ENCODE peak calls at places on chromosomes 6 and 20, in five cellular contexts. One of them, this sample, is unnamed.
A peak's percentile ranks its signal among the peaks of the same experiment; 100 is the strongest.

GRCh38 chr6:83199865-83200230 is 6.7 kb downstream of the RWDD2A start:
- DNase-seq in cardiac muscle cell: no peak
- DNase-seq in heart right ventricle: no peak
- DNase-seq in pancreas: no peak
- DNase-seq in effector memory CD4-positive, alpha-beta T cell: no peak
- DNase-seq in this sample: no peak

GRCh38 chr6:2938004-2938631 is 33.2 kb downstream of the SERPINB6 start:
- DNase-seq in cardiac muscle cell: no peak
- DNase-seq in heart right ventricle: no peak
- DNase-seq in pancreas: peak; percentile 24
- DNase-seq in effector memory CD4-positive, alpha-beta T cell: no peak
- DNase-seq in this sample: no peak

GRCh38 chr6:37595859-37596258 is 96.2 kb upstream of the CCDC167 start:
- DNase-seq in cardiac muscle cell: no peak
- DNase-seq in heart right ventricle: no peak
- DNase-seq in pancreas: no peak
- DNase-seq in effector memory CD4-positive, alpha-beta T cell: no peak
- DNase-seq in this sample: no peak

GRCh38 chr6:34917626-34918285 is 28.7 kb downstream of the ANKS1A start:
- DNase-seq in cardiac muscle cell: no peak
- DNase-seq in heart right ventricle: no peak
- DNase-seq in pancreas: no peak
- DNase-seq in effector memory CD4-positive, alpha-beta T cell: no peak
- DNase-seq in this sample: no peak

GRCh38 chr20:911882-912600 is 4.1 kb downstream of the ANGPT4 start:
- DNase-seq in cardiac muscle cell: no peak
- DNase-seq in heart right ventricle: no peak
- DNase-seq in pancreas: no peak
- DNase-seq in effector memory CD4-positive, alpha-beta T cell: peak; percentile 2
- DNase-seq in this sample: no peak

GRCh38 chr6:39425346-39426056 is 103.0 kb upstream of the KCNK16 start:
- DNase-seq in cardiac muscle cell: no peak
- DNase-seq in heart right ventricle: no peak
- DNase-seq in pancreas: no peak
- DNase-seq in effector memory CD4-positive, alpha-beta T cell: no peak
- DNase-seq in this sample: no peak

GRCh38 chr6:24666097-24666615 is 543 bp downstream of the TDP2 start:
- DNase-seq in cardiac muscle cell: peak; percentile 57
- DNase-seq in heart right ventricle: peak; percentile 20
- DNase-seq in pancreas: peak; percentile 65
- DNase-seq in effector memory CD4-positive, alpha-beta T cell: no peak
- DNase-seq in this sample: no peak

GRCh38 chr6:51495016-51495805 is 592.2 kb downstream of the PKHD1 start:
- DNase-seq in cardiac muscle cell: no peak
- DNase-seq in heart right ventricle: no peak
- DNase-seq in pancreas: no peak
- DNase-seq in effector memory CD4-positive, alpha-beta T cell: no peak
- DNase-seq in this sample: peak; percentile 51

GRCh38 chr6:38528196-38528965 is 111.3 kb downstream of the BTBD9 start:
- DNase-seq in cardiac muscle cell: no peak
- DNase-seq in heart right ventricle: no peak
- DNase-seq in pancreas: no peak
- DNase-seq in effector memory CD4-positive, alpha-beta T cell: no peak
- DNase-seq in this sample: peak; percentile 4

GRCh38 chr6:103672169-103672568 is 1187.5 kb downstream of the HACE1 start:
- DNase-seq in cardiac muscle cell: peak; percentile 9
- DNase-seq in heart right ventricle: no peak
- DNase-seq in pancreas: no peak
- DNase-seq in effector memory CD4-positive, alpha-beta T cell: no peak
- DNase-seq in this sample: no peak

GRCh38 chr6:142404751-142405150 is 102.9 kb downstream of the ADGRG6 start:
- DNase-seq in cardiac muscle cell: no peak
- DNase-seq in heart right ventricle: no peak
- DNase-seq in pancreas: no peak
- DNase-seq in effector memory CD4-positive, alpha-beta T cell: no peak
- DNase-seq in this sample: no peak

GRCh38 chr6:124795879-124796838 is 166.1 kb upstream of the RNF217 start:
- DNase-seq in cardiac muscle cell: peak; percentile 71
- DNase-seq in heart right ventricle: peak; percentile 19
- DNase-seq in pancreas: no peak
- DNase-seq in effector memory CD4-positive, alpha-beta T cell: no peak
- DNase-seq in this sample: peak; percentile 63

GRCh38 chr6:37822851-37823682 is 3.5 kb downstream of the ZFAND3 start:
- DNase-seq in cardiac muscle cell: peak; percentile 19
- DNase-seq in heart right ventricle: no peak
- DNase-seq in pancreas: no peak
- DNase-seq in effector memory CD4-positive, alpha-beta T cell: no peak
- DNase-seq in this sample: no peak

GRCh38 chr6:46263709-46264091 is 92.9 kb upstream of the ENPP5 start:
- DNase-seq in cardiac muscle cell: no peak
- DNase-seq in heart right ventricle: no peak
- DNase-seq in pancreas: no peak
- DNase-seq in effector memory CD4-positive, alpha-beta T cell: no peak
- DNase-seq in this sample: no peak

GRCh38 chr6:139635401-139636130 is 261.1 kb upstream of the CITED2 start:
- DNase-seq in cardiac muscle cell: no peak
- DNase-seq in heart right ventricle: no peak
- DNase-seq in pancreas: no peak
- DNase-seq in effector memory CD4-positive, alpha-beta T cell: no peak
- DNase-seq in this sample: no peak

GRCh38 chr6:35050291-35050987 is 90.7 kb downstream of the TCP11 start:
- DNase-seq in cardiac muscle cell: no peak
- DNase-seq in heart right ventricle: no peak
- DNase-seq in pancreas: no peak
- DNase-seq in effector memory CD4-positive, alpha-beta T cell: no peak
- DNase-seq in this sample: no peak

GRCh38 chr20:51360451-51361230 is 181.9 kb downstream of the NFATC2 start:
- DNase-seq in cardiac muscle cell: no peak
- DNase-seq in heart right ventricle: no peak
- DNase-seq in pancreas: no peak
- DNase-seq in effector memory CD4-positive, alpha-beta T cell: no peak
- DNase-seq in this sample: no peak

GRCh38 chr6:144150673-144151009 is 324 bp downstream of the STX11 start:
- DNase-seq in cardiac muscle cell: peak; percentile 58
- DNase-seq in heart right ventricle: peak; percentile 22
- DNase-seq in pancreas: no peak
- DNase-seq in effector memory CD4-positive, alpha-beta T cell: peak; percentile 5
- DNase-seq in this sample: no peak

GRCh38 chr6:133242761-133243590 is 1.8 kb downstream of the EYA4 start:
- DNase-seq in cardiac muscle cell: peak; percentile 5
- DNase-seq in heart right ventricle: peak; percentile 13
- DNase-seq in pancreas: no peak
- DNase-seq in effector memory CD4-positive, alpha-beta T cell: no peak
- DNase-seq in this sample: no peak

GRCh38 chr20:59925894-59926293 is 7.5 kb downstream of the SYCP2 start:
- DNase-seq in cardiac muscle cell: no peak
- DNase-seq in heart right ventricle: no peak
- DNase-seq in pancreas: no peak
- DNase-seq in effector memory CD4-positive, alpha-beta T cell: no peak
- DNase-seq in this sample: no peak

GRCh38 chr20:51695574-51696303 is 72.5 kb downstream of the ATP9A start:
- DNase-seq in cardiac muscle cell: no peak
- DNase-seq in heart right ventricle: no peak
- DNase-seq in pancreas: no peak
- DNase-seq in effector memory CD4-positive, alpha-beta T cell: no peak
- DNase-seq in this sample: no peak

GRCh38 chr6:44699082-44699481 is 311.6 kb downstream of the CDC5L start:
- DNase-seq in cardiac muscle cell: no peak
- DNase-seq in heart right ventricle: no peak
- DNase-seq in pancreas: no peak
- DNase-seq in effector memory CD4-positive, alpha-beta T cell: no peak
- DNase-seq in this sample: no peak

GRCh38 chr6:13914346-13914745 is 10.4 kb upstream of the RNF182 start:
- DNase-seq in cardiac muscle cell: no peak
- DNase-seq in heart right ventricle: no peak
- DNase-seq in pancreas: no peak
- DNase-seq in effector memory CD4-positive, alpha-beta T cell: no peak
- DNase-seq in this sample: no peak

GRCh38 chr6:47267301-47267700 is 42.4 kb downstream of the TNFRSF21 start:
- DNase-seq in cardiac muscle cell: no peak
- DNase-seq in heart right ventricle: no peak
- DNase-seq in pancreas: no peak
- DNase-seq in effector memory CD4-positive, alpha-beta T cell: no peak
- DNase-seq in this sample: no peak

GRCh38 chr6:156883497-156884252 is 106.5 kb downstream of the ARID1B start:
- DNase-seq in cardiac muscle cell: no peak
- DNase-seq in heart right ventricle: no peak
- DNase-seq in pancreas: no peak
- DNase-seq in effector memory CD4-positive, alpha-beta T cell: no peak
- DNase-seq in this sample: no peak

GRCh38 chr6:13355969-13356368 is 27.6 kb upstream of the TBC1D7 start:
- DNase-seq in cardiac muscle cell: no peak
- DNase-seq in heart right ventricle: no peak
- DNase-seq in pancreas: no peak
- DNase-seq in effector memory CD4-positive, alpha-beta T cell: no peak
- DNase-seq in this sample: no peak

GRCh38 chr20:17959257-17959627 is 9.4 kb downstream of the SNX5 start:
- DNase-seq in cardiac muscle cell: no peak
- DNase-seq in heart right ventricle: no peak
- DNase-seq in pancreas: no peak
- DNase-seq in effector memory CD4-positive, alpha-beta T cell: no peak
- DNase-seq in this sample: no peak

GRCh38 chr20:17958326-17959256 is 10.0 kb downstream of the SNX5 start:
- DNase-seq in cardiac muscle cell: no peak
- DNase-seq in heart right ventricle: no peak
- DNase-seq in pancreas: no peak
- DNase-seq in effector memory CD4-positive, alpha-beta T cell: no peak
- DNase-seq in this sample: no peak

GRCh38 chr20:17955302-17955701 is 13.3 kb downstream of the SNX5 start:
- DNase-seq in cardiac muscle cell: no peak
- DNase-seq in heart right ventricle: no peak
- DNase-seq in pancreas: no peak
- DNase-seq in effector memory CD4-positive, alpha-beta T cell: no peak
- DNase-seq in this sample: no peak

GRCh38 chr20:17956099-17956685 is 12.4 kb downstream of the SNX5 start:
- DNase-seq in cardiac muscle cell: no peak
- DNase-seq in heart right ventricle: no peak
- DNase-seq in pancreas: no peak
- DNase-seq in effector memory CD4-positive, alpha-beta T cell: no peak
- DNase-seq in this sample: no peak

GRCh38 chr20:17957505-17958325 is 10.9 kb downstream of the SNX5 start:
- DNase-seq in cardiac muscle cell: no peak
- DNase-seq in heart right ventricle: no peak
- DNase-seq in pancreas: no peak
- DNase-seq in effector memory CD4-positive, alpha-beta T cell: no peak
- DNase-seq in this sample: no peak
- H3K27ac ChIP-seq in cardiac muscle cell: peak overlapping the region; percentile 85
- H3K27ac ChIP-seq in heart right ventricle: no peak overlapping the region
- H3K27ac ChIP-seq in pancreas: peak overlapping the region; percentile 56
- H3K27ac ChIP-seq in effector memory CD4-positive, alpha-beta T cell: no peak overlapping the region
- H3K27ac ChIP-seq in this sample: no peak overlapping the region

GRCh38 chr6:161035981-161036263 is 44.4 kb downstream of the MAP3K4 start:
- DNase-seq in cardiac muscle cell: no peak
- DNase-seq in heart right ventricle: no peak
- DNase-seq in pancreas: no peak
- DNase-seq in effector memory CD4-positive, alpha-beta T cell: no peak
- DNase-seq in this sample: no peak

GRCh38 chr6:161035182-161035980 is 43.8 kb downstream of the MAP3K4 start:
- DNase-seq in cardiac muscle cell: no peak
- DNase-seq in heart right ventricle: no peak
- DNase-seq in pancreas: no peak
- DNase-seq in effector memory CD4-positive, alpha-beta T cell: no peak
- DNase-seq in this sample: no peak

GRCh38 chr6:161041274-161041673 is 49.7 kb downstream of the MAP3K4 start:
- DNase-seq in cardiac muscle cell: no peak
- DNase-seq in heart right ventricle: no peak
- DNase-seq in pancreas: no peak
- DNase-seq in effector memory CD4-positive, alpha-beta T cell: no peak
- DNase-seq in this sample: no peak

GRCh38 chr6:161037873-161038228 is 46.3 kb downstream of the MAP3K4 start:
- DNase-seq in cardiac muscle cell: no peak
- DNase-seq in heart right ventricle: no peak
- DNase-seq in pancreas: no peak
- DNase-seq in effector memory CD4-positive, alpha-beta T cell: no peak
- DNase-seq in this sample: no peak

GRCh38 chr6:161038229-161039003 is 46.8 kb downstream of the MAP3K4 start:
- DNase-seq in cardiac muscle cell: no peak
- DNase-seq in heart right ventricle: no peak
- DNase-seq in pancreas: no peak
- DNase-seq in effector memory CD4-positive, alpha-beta T cell: no peak
- DNase-seq in this sample: no peak
- H3K27ac ChIP-seq in cardiac muscle cell: no peak overlapping the region
- H3K27ac ChIP-seq in heart right ventricle: no peak overlapping the region
- H3K27ac ChIP-seq in pancreas: no peak overlapping the region
- H3K27ac ChIP-seq in effector memory CD4-positive, alpha-beta T cell: no peak overlapping the region
- H3K27ac ChIP-seq in this sample: no peak overlapping the region

GRCh38 chr20:54237544-54237943 is 29.7 kb downstream of the PFDN4 start:
- DNase-seq in cardiac muscle cell: no peak
- DNase-seq in heart right ventricle: no peak
- DNase-seq in pancreas: no peak
- DNase-seq in effector memory CD4-positive, alpha-beta T cell: no peak
- DNase-seq in this sample: no peak
- H3K27ac ChIP-seq in cardiac muscle cell: no peak overlapping the region
- H3K27ac ChIP-seq in heart right ventricle: no peak overlapping the region
- H3K27ac ChIP-seq in pancreas: no peak overlapping the region
- H3K27ac ChIP-seq in effector memory CD4-positive, alpha-beta T cell: no peak overlapping the region
- H3K27ac ChIP-seq in this sample: no peak overlapping the region

GRCh38 chr6:89951574-89952360 is 57.5 kb downstream of the GJA10 start:
- DNase-seq in cardiac muscle cell: no peak
- DNase-seq in heart right ventricle: no peak
- DNase-seq in pancreas: no peak
- DNase-seq in effector memory CD4-positive, alpha-beta T cell: no peak
- DNase-seq in this sample: peak; percentile 37
- H3K27ac ChIP-seq in cardiac muscle cell: no peak overlapping the region
- H3K27ac ChIP-seq in heart right ventricle: no peak overlapping the region
- H3K27ac ChIP-seq in pancreas: no peak overlapping the region
- H3K27ac ChIP-seq in effector memory CD4-positive, alpha-beta T cell: no peak overlapping the region
- H3K27ac ChIP-seq in this sample: peak overlapping the region; percentile 71

DNA sequence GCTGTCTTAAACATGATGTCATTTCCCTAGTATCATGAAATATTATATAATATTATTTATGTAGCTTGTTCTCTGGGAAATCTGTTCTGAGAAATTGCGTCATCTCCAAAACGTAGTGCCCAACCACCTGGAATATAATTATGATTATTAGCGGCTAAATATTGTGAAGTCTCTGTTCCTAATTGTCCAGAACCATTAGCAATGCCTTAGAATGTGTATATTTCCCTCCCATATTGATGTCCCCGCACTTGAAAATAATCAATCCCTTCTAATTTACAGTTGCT is 54.4 kb downstream of the OTOR start:
- DNase-seq in cardiac muscle cell: no peak
- DNase-seq in heart right ventricle: no peak
- DNase-seq in pancreas: no peak
- DNase-seq in effector memory CD4-positive, alpha-beta T cell: no peak
- DNase-seq in this sample: no peak
- H3K27ac ChIP-seq in cardiac muscle cell: no peak overlapping the region
- H3K27ac ChIP-seq in heart right ventricle: no peak overlapping the region
- H3K27ac ChIP-seq in pancreas: no peak overlapping the region
- H3K27ac ChIP-seq in effector memory CD4-positive, alpha-beta T cell: no peak overlapping the region
- H3K27ac ChIP-seq in this sample: no peak overlapping the region

This sample was measured in substantia nigra.